ENCODE peak calls at places on chromosomes 11 and 22, in ten cellular contexts. One of them, this sample, is unnamed.
A peak's percentile ranks its signal among the peaks of the same experiment; 100 is the strongest.

GRCh38 chr22:19942886-19943664 is 1.5 kb upstream of the TXNRD2 start:
- DNase-seq in uterus: peak; percentile 52
- DNase-seq in stomach: no peak
- DNase-seq in body of pancreas: no peak
- DNase-seq in breast epithelium: no peak
- DNase-seq in K562: no peak
- DNase-seq in GM12878: no peak
- DNase-seq in upper lobe of left lung: no peak
- DNase-seq in prostate gland: peak; percentile 65
- DNase-seq in thyroid gland: peak; percentile 50
- DNase-seq in this sample: peak; percentile 67

GRCh38 chr11:68574308-68574707 is 110.0 kb upstream of the GAL start:
- DNase-seq in K562: no peak
- DNase-seq in body of pancreas: no peak
- DNase-seq in prostate gland: no peak
- DNase-seq in GM12878: no peak
- DNase-seq in upper lobe of left lung: no peak
- DNase-seq in thyroid gland: no peak
- DNase-seq in uterus: no peak
- DNase-seq in breast epithelium: no peak
- DNase-seq in stomach: no peak
- DNase-seq in this sample: no peak

GRCh38 chr22:38271927-38272372 is 860 bp downstream of the TMEM184B start:
- DNase-seq in K562: no peak
- DNase-seq in stomach: peak; percentile 71
- DNase-seq in breast epithelium: peak; percentile 68
- DNase-seq in GM12878: no peak
- DNase-seq in body of pancreas: peak; percentile 56
- DNase-seq in thyroid gland: peak; percentile 89
- DNase-seq in upper lobe of left lung: no peak
- DNase-seq in prostate gland: peak; percentile 54
- DNase-seq in uterus: no peak
- DNase-seq in this sample: no peak

GRCh38 chr22:38947321-38948112 is 9.9 kb upstream of the APOBEC3A start:
- DNase-seq in stomach: no peak
- DNase-seq in upper lobe of left lung: no peak
- DNase-seq in breast epithelium: peak; percentile 11
- DNase-seq in GM12878: no peak
- DNase-seq in thyroid gland: no peak
- DNase-seq in prostate gland: no peak
- DNase-seq in K562: no peak
- DNase-seq in uterus: no peak
- DNase-seq in body of pancreas: no peak
- DNase-seq in this sample: no peak

GRCh38 chr11:9070740-9071476 is 20.5 kb downstream of the SCUBE2 start:
- DNase-seq in body of pancreas: no peak
- DNase-seq in breast epithelium: no peak
- DNase-seq in prostate gland: no peak
- DNase-seq in GM12878: no peak
- DNase-seq in uterus: no peak
- DNase-seq in upper lobe of left lung: no peak
- DNase-seq in stomach: no peak
- DNase-seq in thyroid gland: peak; percentile 6
- DNase-seq in K562: no peak
- DNase-seq in this sample: no peak

GRCh38 chr11:108561535-108561991 is 32.0 kb downstream of the EXPH5 start:
- DNase-seq in thyroid gland: no peak
- DNase-seq in stomach: no peak
- DNase-seq in upper lobe of left lung: no peak
- DNase-seq in breast epithelium: no peak
- DNase-seq in K562: no peak
- DNase-seq in uterus: no peak
- DNase-seq in GM12878: no peak
- DNase-seq in body of pancreas: no peak
- DNase-seq in prostate gland: no peak
- DNase-seq in this sample: no peak

GRCh38 chr11:18737642-18738041 is 11.7 kb upstream of the IGSF22 start:
- DNase-seq in GM12878: no peak
- DNase-seq in K562: no peak
- DNase-seq in upper lobe of left lung: no peak
- DNase-seq in thyroid gland: no peak
- DNase-seq in prostate gland: no peak
- DNase-seq in stomach: no peak
- DNase-seq in breast epithelium: no peak
- DNase-seq in body of pancreas: no peak
- DNase-seq in uterus: no peak
- DNase-seq in this sample: no peak

GRCh38 chr11:86625981-86626380 is 46.4 kb downstream of the ME3 start:
- DNase-seq in GM12878: no peak
- DNase-seq in prostate gland: no peak
- DNase-seq in upper lobe of left lung: no peak
- DNase-seq in breast epithelium: no peak
- DNase-seq in uterus: no peak
- DNase-seq in stomach: no peak
- DNase-seq in body of pancreas: no peak
- DNase-seq in thyroid gland: no peak
- DNase-seq in K562: no peak
- DNase-seq in this sample: no peak

GRCh38 chr11:1221848-1222311 is 986 bp upstream of the MUC5B start:
- DNase-seq in upper lobe of left lung: peak; percentile 71
- DNase-seq in breast epithelium: no peak
- DNase-seq in thyroid gland: no peak
- DNase-seq in body of pancreas: no peak
- DNase-seq in prostate gland: no peak
- DNase-seq in uterus: no peak
- DNase-seq in GM12878: no peak
- DNase-seq in stomach: no peak
- DNase-seq in K562: no peak
- DNase-seq in this sample: no peak

GRCh38 chr11:71255323-71255722 is 2.9 kb upstream of the SHANK2 start:
- DNase-seq in breast epithelium: no peak
- DNase-seq in uterus: no peak
- DNase-seq in K562: no peak
- DNase-seq in stomach: peak; percentile 76
- DNase-seq in body of pancreas: peak; percentile 63
- DNase-seq in thyroid gland: peak; percentile 53
- DNase-seq in prostate gland: no peak
- DNase-seq in GM12878: no peak
- DNase-seq in upper lobe of left lung: no peak
- DNase-seq in this sample: no peak

GRCh38 chr11:71252782-71253730 is 679 bp upstream of the SHANK2 start:
- DNase-seq in upper lobe of left lung: no peak
- DNase-seq in body of pancreas: peak; percentile 73
- DNase-seq in K562: no peak
- DNase-seq in GM12878: no peak
- DNase-seq in thyroid gland: peak; percentile 72
- DNase-seq in breast epithelium: no peak
- DNase-seq in uterus: no peak
- DNase-seq in prostate gland: peak; percentile 48
- DNase-seq in stomach: peak; percentile 62
- DNase-seq in this sample: no peak

GRCh38 chr11:71252434-71252781 is at the start of gene SHANK2:
- DNase-seq in breast epithelium: no peak
- DNase-seq in GM12878: no peak
- DNase-seq in prostate gland: peak; percentile 34
- DNase-seq in body of pancreas: peak; percentile 68
- DNase-seq in thyroid gland: peak; percentile 66
- DNase-seq in K562: no peak
- DNase-seq in upper lobe of left lung: peak; percentile 89
- DNase-seq in uterus: no peak
- DNase-seq in stomach: peak; percentile 61
- DNase-seq in this sample: no peak

GRCh38 chr11:71253794-71254193 is 1.4 kb upstream of the SHANK2 start:
- DNase-seq in uterus: no peak
- DNase-seq in body of pancreas: no peak
- DNase-seq in GM12878: no peak
- DNase-seq in upper lobe of left lung: no peak
- DNase-seq in stomach: no peak
- DNase-seq in thyroid gland: no peak
- DNase-seq in K562: no peak
- DNase-seq in breast epithelium: no peak
- DNase-seq in prostate gland: no peak
- DNase-seq in this sample: no peak

GRCh38 chr11:71256080-71256479 is 3.7 kb upstream of the SHANK2 start:
- DNase-seq in prostate gland: no peak
- DNase-seq in upper lobe of left lung: peak; percentile 3
- DNase-seq in uterus: no peak
- DNase-seq in breast epithelium: no peak
- DNase-seq in thyroid gland: no peak
- DNase-seq in GM12878: no peak
- DNase-seq in stomach: no peak
- DNase-seq in K562: no peak
- DNase-seq in body of pancreas: no peak
- DNase-seq in this sample: no peak
- TF ChIP-seq POLR2A in prostate gland: no peak
- TF ChIP-seq POLR2A in upper lobe of left lung: no peak
- TF ChIP-seq POLR2A in uterus: no peak
- TF ChIP-seq POLR2A in breast epithelium: no peak
- TF ChIP-seq POLR2A in thyroid gland: no peak
- TF ChIP-seq POLR2A in GM12878: no peak
- TF ChIP-seq POLR2A in stomach: no peak
- TF ChIP-seq POLR2A in K562: no peak
- TF ChIP-seq POLR2A in body of pancreas: no peak
- TF ChIP-seq POLR2A in this sample: no peak

DNA sequence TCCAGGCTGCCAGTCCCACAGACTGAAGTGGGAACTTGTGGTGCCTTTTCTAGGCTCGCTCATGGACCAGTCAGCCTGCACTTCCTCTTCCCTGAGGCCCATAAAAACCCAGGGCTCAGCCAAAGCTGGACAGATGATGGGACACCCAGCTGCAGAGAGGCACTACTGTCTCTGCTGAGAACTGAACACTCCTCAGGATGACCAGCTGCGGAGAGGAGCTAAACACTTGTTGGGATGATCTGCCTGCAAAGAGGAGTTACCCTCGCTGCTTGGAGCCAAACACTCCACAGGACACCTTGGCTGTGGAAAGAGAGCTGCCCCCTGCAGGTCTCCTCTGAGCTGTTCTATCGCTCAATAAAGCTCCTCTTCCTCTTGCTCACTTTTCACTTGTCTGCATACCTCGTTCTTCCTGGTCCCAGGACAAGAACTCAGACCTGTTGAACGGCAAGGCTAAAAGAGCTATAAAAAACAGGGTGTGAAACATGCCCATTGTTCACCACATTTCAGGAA is 465.5 kb downstream of the GUCY1A2 start:
- DNase-seq in stomach: no peak
- DNase-seq in prostate gland: no peak
- DNase-seq in uterus: no peak
- DNase-seq in thyroid gland: no peak
- DNase-seq in upper lobe of left lung: no peak
- DNase-seq in GM12878: no peak
- DNase-seq in body of pancreas: no peak
- DNase-seq in breast epithelium: no peak
- DNase-seq in K562: no peak
- DNase-seq in this sample: no peak
- H3K27ac ChIP-seq in stomach: no peak overlapping the region
- H3K27ac ChIP-seq in prostate gland: no peak overlapping the region
- H3K27ac ChIP-seq in uterus: no peak overlapping the region
- H3K27ac ChIP-seq in thyroid gland: no peak overlapping the region
- H3K27ac ChIP-seq in upper lobe of left lung: no peak overlapping the region
- H3K27ac ChIP-seq in GM12878: no peak overlapping the region
- H3K27ac ChIP-seq in body of pancreas: no peak overlapping the region
- H3K27ac ChIP-seq in breast epithelium: no peak overlapping the region
- H3K27ac ChIP-seq in K562: no peak overlapping the region
- H3K27ac ChIP-seq in this sample: no peak overlapping the region

DNA sequence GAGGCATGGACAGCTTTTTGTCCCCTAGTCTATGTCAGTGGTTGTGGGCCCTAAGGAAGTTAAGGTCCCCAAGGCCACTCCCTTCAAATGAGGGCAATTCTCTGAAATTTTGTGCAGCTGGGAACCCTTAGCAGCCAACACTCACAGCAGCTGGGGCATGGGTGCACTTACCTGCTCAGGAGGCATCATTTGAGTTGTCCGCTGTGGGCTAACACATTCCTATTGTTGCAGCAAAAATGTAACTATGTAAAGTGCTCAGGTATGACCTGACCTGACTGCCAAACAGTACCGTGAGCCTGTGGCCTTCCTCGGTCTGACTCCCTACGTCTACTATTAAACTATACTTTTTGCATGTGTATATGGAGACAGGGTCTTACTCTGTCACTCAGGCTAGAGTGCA is 5.8 kb upstream of the MRTFA start:
- DNase-seq in body of pancreas: no peak
- DNase-seq in upper lobe of left lung: no peak
- DNase-seq in stomach: no peak
- DNase-seq in prostate gland: no peak
- DNase-seq in uterus: no peak
- DNase-seq in GM12878: no peak
- DNase-seq in breast epithelium: no peak
- DNase-seq in K562: no peak
- DNase-seq in thyroid gland: no peak
- DNase-seq in this sample: no peak
- H3K27me3 ChIP-seq in body of pancreas: no peaks in the 10 kb centered on the region
- H3K27me3 ChIP-seq in upper lobe of left lung: no peaks in the 10 kb centered on the region
- H3K27me3 ChIP-seq in stomach: no peaks in the 10 kb centered on the region
- H3K27me3 ChIP-seq in prostate gland: no peaks in the 10 kb centered on the region
- H3K27me3 ChIP-seq in uterus: no peaks in the 10 kb centered on the region
- H3K27me3 ChIP-seq in GM12878: no peaks in the 10 kb centered on the region
- H3K27me3 ChIP-seq in breast epithelium: no peaks in the 10 kb centered on the region
- H3K27me3 ChIP-seq in K562: no peaks in the 10 kb centered on the region
- H3K27me3 ChIP-seq in thyroid gland: no peaks in the 10 kb centered on the region
- H3K27me3 ChIP-seq in this sample: no peaks in the 10 kb centered on the region

GRCh38 chr22:29766632-29767288 is at the start of gene ZMAT5:
- DNase-seq in thyroid gland: peak; percentile 97
- DNase-seq in breast epithelium: peak; percentile 95
- DNase-seq in uterus: peak; percentile 90
- DNase-seq in body of pancreas: peak; percentile 96
- DNase-seq in K562: peak; percentile 90
- DNase-seq in prostate gland: peak; percentile 97
- DNase-seq in stomach: peak; percentile 97
- DNase-seq in upper lobe of left lung: peak; percentile 92
- DNase-seq in GM12878: peak; percentile 94
- DNase-seq in this sample: peak; percentile 97
- TF ChIP-seq POLR2A in thyroid gland: peak; percentile 81
- TF ChIP-seq POLR2A in breast epithelium: peak; percentile 50
- TF ChIP-seq POLR2A in uterus: peak; percentile 56
- TF ChIP-seq POLR2A in body of pancreas: peak; percentile 92
- TF ChIP-seq POLR2A in K562: no peak
- TF ChIP-seq POLR2A in prostate gland: peak; percentile 90
- TF ChIP-seq POLR2A in stomach: no peak
- TF ChIP-seq POLR2A in upper lobe of left lung: peak; percentile 53
- TF ChIP-seq POLR2A in GM12878: peak; percentile 75
- TF ChIP-seq POLR2A in this sample: peak; percentile 91

GRCh38 chr11:47178737-47179654 is 2.3 kb upstream of the ARFGAP2 start:
- DNase-seq in stomach: no peak
- DNase-seq in upper lobe of left lung: peak; percentile 52
- DNase-seq in body of pancreas: no peak
- DNase-seq in prostate gland: no peak
- DNase-seq in uterus: no peak
- DNase-seq in GM12878: no peak
- DNase-seq in breast epithelium: no peak
- DNase-seq in thyroid gland: no peak
- DNase-seq in K562: no peak
- DNase-seq in this sample: no peak
- H3K27ac ChIP-seq in stomach: peak overlapping the region; percentile 99
- H3K27ac ChIP-seq in upper lobe of left lung: peak overlapping the region; percentile 97
- H3K27ac ChIP-seq in body of pancreas: peak overlapping the region; percentile 98
- H3K27ac ChIP-seq in prostate gland: no peak overlapping the region
- H3K27ac ChIP-seq in uterus: peak overlapping the region; percentile 98
- H3K27ac ChIP-seq in GM12878: no peak overlapping the region
- H3K27ac ChIP-seq in breast epithelium: peak overlapping the region; percentile 99
- H3K27ac ChIP-seq in thyroid gland: no peak overlapping the region
- H3K27ac ChIP-seq in K562: no peak overlapping the region
- H3K27ac ChIP-seq in this sample: peak overlapping the region; percentile 98